ENCODE peak calls at places on chromosomes 5 and 9, in seven cellular contexts. One of them, this sample, is unnamed.

GRCh38 chr9:113910036-113910639 is 34.0 kb downstream of the ZNF618 start:
- DNase-seq in fibroblast of the aortic adventitia: no peak
- DNase-seq in bronchial epithelial cell: no peak
- DNase-seq in fibroblast of pulmonary artery: no peak
- DNase-seq in cardiac muscle cell: no peak
- DNase-seq in fibroblast of lung: no peak
- DNase-seq in sigmoid colon: no peak
- DNase-seq in this sample: no peak

GRCh38 chr9:19057033-19057432 is 7.8 kb downstream of the RRAGA start:
- DNase-seq in fibroblast of the aortic adventitia: no peak
- DNase-seq in bronchial epithelial cell: no peak
- DNase-seq in fibroblast of pulmonary artery: no peak
- DNase-seq in cardiac muscle cell: no peak
- DNase-seq in fibroblast of lung: no peak
- DNase-seq in sigmoid colon: no peak
- DNase-seq in this sample: no peak

GRCh38 chr9:113951032-113951372 is 74.9 kb downstream of the ZNF618 start:
- DNase-seq in fibroblast of the aortic adventitia: no peak
- DNase-seq in bronchial epithelial cell: no peak
- DNase-seq in fibroblast of pulmonary artery: no peak
- DNase-seq in cardiac muscle cell: no peak
- DNase-seq in fibroblast of lung: no peak
- DNase-seq in sigmoid colon: no peak
- DNase-seq in this sample: no peak

GRCh38 chr9:81522721-81523551 is 166.4 kb downstream of the TLE1 start:
- DNase-seq in fibroblast of the aortic adventitia: peak; percentile 78
- DNase-seq in bronchial epithelial cell: peak; percentile 76
- DNase-seq in fibroblast of pulmonary artery: peak; percentile 80
- DNase-seq in cardiac muscle cell: peak; percentile 35
- DNase-seq in fibroblast of lung: peak; percentile 82
- DNase-seq in sigmoid colon: no peak
- DNase-seq in this sample: no peak

GRCh38 chr5:137091473-137091872 is 407.7 kb downstream of the SPOCK1 start:
- DNase-seq in fibroblast of the aortic adventitia: no peak
- DNase-seq in bronchial epithelial cell: peak; percentile 43
- DNase-seq in fibroblast of pulmonary artery: no peak
- DNase-seq in cardiac muscle cell: no peak
- DNase-seq in fibroblast of lung: no peak
- DNase-seq in sigmoid colon: no peak
- DNase-seq in this sample: no peak

GRCh38 chr5:30325795-30326194 is 867.7 kb upstream of the CDH6 start:
- DNase-seq in fibroblast of the aortic adventitia: no peak
- DNase-seq in bronchial epithelial cell: no peak
- DNase-seq in fibroblast of pulmonary artery: no peak
- DNase-seq in cardiac muscle cell: no peak
- DNase-seq in fibroblast of lung: no peak
- DNase-seq in sigmoid colon: no peak
- DNase-seq in this sample: no peak

GRCh38 chr5:34717426-34718327 is 61.5 kb downstream of the RAI14 start:
- DNase-seq in fibroblast of the aortic adventitia: peak; percentile 90
- DNase-seq in bronchial epithelial cell: peak; percentile 58
- DNase-seq in fibroblast of pulmonary artery: peak; percentile 95
- DNase-seq in cardiac muscle cell: peak; percentile 41
- DNase-seq in fibroblast of lung: peak; percentile 96
- DNase-seq in sigmoid colon: no peak
- DNase-seq in this sample: no peak

GRCh38 chr9:76333964-76334363 is 60.3 kb downstream of the RFK start:
- DNase-seq in fibroblast of the aortic adventitia: no peak
- DNase-seq in bronchial epithelial cell: no peak
- DNase-seq in fibroblast of pulmonary artery: no peak
- DNase-seq in cardiac muscle cell: no peak
- DNase-seq in fibroblast of lung: no peak
- DNase-seq in sigmoid colon: no peak
- DNase-seq in this sample: peak; percentile 23

GRCh38 chr5:62584395-62584794 is 5.8 kb downstream of the LRRC70 start:
- DNase-seq in fibroblast of the aortic adventitia: no peak
- DNase-seq in bronchial epithelial cell: no peak
- DNase-seq in fibroblast of pulmonary artery: no peak
- DNase-seq in cardiac muscle cell: no peak
- DNase-seq in fibroblast of lung: no peak
- DNase-seq in sigmoid colon: no peak
- DNase-seq in this sample: no peak

GRCh38 chr5:160929906-160930305 is 77.9 kb upstream of the ATP10B start:
- DNase-seq in fibroblast of the aortic adventitia: no peak
- DNase-seq in bronchial epithelial cell: no peak
- DNase-seq in fibroblast of pulmonary artery: no peak
- DNase-seq in cardiac muscle cell: no peak
- DNase-seq in fibroblast of lung: no peak
- DNase-seq in sigmoid colon: no peak
- DNase-seq in this sample: no peak

GRCh38 chr5:174234388-174234787 is 188.9 kb downstream of the NSG2 start:
- DNase-seq in fibroblast of the aortic adventitia: no peak
- DNase-seq in bronchial epithelial cell: no peak
- DNase-seq in fibroblast of pulmonary artery: no peak
- DNase-seq in cardiac muscle cell: no peak
- DNase-seq in fibroblast of lung: no peak
- DNase-seq in sigmoid colon: no peak
- DNase-seq in this sample: no peak

GRCh38 chr5:956178-956761 is 52.3 kb upstream of the NKD2 start:
- DNase-seq in fibroblast of the aortic adventitia: no peak
- DNase-seq in bronchial epithelial cell: no peak
- DNase-seq in fibroblast of pulmonary artery: no peak
- DNase-seq in cardiac muscle cell: no peak
- DNase-seq in fibroblast of lung: no peak
- DNase-seq in sigmoid colon: no peak
- DNase-seq in this sample: peak; percentile 76

GRCh38 chr5:15069407-15069905 is 197.9 kb upstream of the ANKH start:
- DNase-seq in fibroblast of the aortic adventitia: no peak
- DNase-seq in bronchial epithelial cell: peak; percentile 80
- DNase-seq in fibroblast of pulmonary artery: no peak
- DNase-seq in cardiac muscle cell: no peak
- DNase-seq in fibroblast of lung: no peak
- DNase-seq in sigmoid colon: no peak
- DNase-seq in this sample: no peak

GRCh38 chr9:137461316-137461662 is 2.2 kb upstream of the NSMF start:
- DNase-seq in fibroblast of the aortic adventitia: no peak
- DNase-seq in bronchial epithelial cell: no peak
- DNase-seq in fibroblast of pulmonary artery: no peak
- DNase-seq in cardiac muscle cell: no peak
- DNase-seq in fibroblast of lung: no peak
- DNase-seq in sigmoid colon: no peak
- DNase-seq in this sample: peak; percentile 87

GRCh38 chr5:152505442-152506042 is 100.5 kb upstream of the NMUR2 start:
- DNase-seq in fibroblast of the aortic adventitia: peak; percentile 45
- DNase-seq in bronchial epithelial cell: peak; percentile 59
- DNase-seq in fibroblast of pulmonary artery: peak; percentile 58
- DNase-seq in cardiac muscle cell: peak; percentile 75
- DNase-seq in fibroblast of lung: peak; percentile 64
- DNase-seq in sigmoid colon: no peak
- DNase-seq in this sample: peak; percentile 46

GRCh38 chr9:21856301-21857094 is 54.1 kb downstream of the MTAP start:
- DNase-seq in fibroblast of the aortic adventitia: peak; percentile 44
- DNase-seq in bronchial epithelial cell: peak; percentile 40
- DNase-seq in fibroblast of pulmonary artery: peak; percentile 16
- DNase-seq in cardiac muscle cell: no peak
- DNase-seq in fibroblast of lung: peak; percentile 29
- DNase-seq in sigmoid colon: no peak
- DNase-seq in this sample: no peak

DNA sequence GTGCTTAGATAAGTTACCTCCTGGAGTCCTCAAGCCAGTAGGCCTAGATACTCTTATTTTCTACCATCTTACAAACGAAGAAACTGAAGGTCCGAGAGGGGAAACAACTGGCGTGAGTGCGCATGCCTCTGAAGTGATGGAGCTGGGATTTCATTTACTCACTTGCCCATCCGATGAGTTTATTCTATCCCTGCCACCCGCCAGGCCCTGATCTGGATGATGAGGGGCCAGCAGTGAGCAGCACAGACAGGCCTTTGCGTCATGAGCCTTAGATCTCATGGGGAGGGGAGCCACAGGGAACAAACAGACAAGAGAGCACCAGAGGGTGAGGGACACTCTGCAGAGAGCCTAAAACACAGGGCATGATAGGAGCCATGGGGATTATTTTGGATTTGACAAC is 34.1 kb upstream of the SLC2A8 start:
- DNase-seq in fibroblast of the aortic adventitia: no peak
- DNase-seq in bronchial epithelial cell: no peak
- DNase-seq in fibroblast of pulmonary artery: no peak
- DNase-seq in cardiac muscle cell: no peak
- DNase-seq in fibroblast of lung: no peak
- DNase-seq in sigmoid colon: no peak
- DNase-seq in this sample: no peak
- TF ChIP-seq CTCF in fibroblast of the aortic adventitia: no peak
- TF ChIP-seq CTCF in bronchial epithelial cell: no peak
- TF ChIP-seq CTCF in fibroblast of pulmonary artery: no peak
- TF ChIP-seq CTCF in cardiac muscle cell: no peak
- TF ChIP-seq CTCF in fibroblast of lung: no peak
- TF ChIP-seq CTCF in sigmoid colon: no peak
- TF ChIP-seq CTCF in this sample: no peak

GRCh38 chr5:143208365-143208641 is 195.2 kb downstream of the NR3C1 start:
- DNase-seq in fibroblast of the aortic adventitia: no peak
- DNase-seq in bronchial epithelial cell: no peak
- DNase-seq in fibroblast of pulmonary artery: no peak
- DNase-seq in cardiac muscle cell: no peak
- DNase-seq in fibroblast of lung: no peak
- DNase-seq in sigmoid colon: no peak
- DNase-seq in this sample: no peak
- H3K4me3 ChIP-seq in fibroblast of the aortic adventitia: no peak overlapping the region
- H3K4me3 ChIP-seq in bronchial epithelial cell: no peak overlapping the region
- H3K4me3 ChIP-seq in fibroblast of pulmonary artery: no peak overlapping the region
- H3K4me3 ChIP-seq in cardiac muscle cell: no peak overlapping the region
- H3K4me3 ChIP-seq in fibroblast of lung: no peak overlapping the region
- H3K4me3 ChIP-seq in sigmoid colon: no peak overlapping the region
- H3K4me3 ChIP-seq in this sample: no peak overlapping the region

DNA sequence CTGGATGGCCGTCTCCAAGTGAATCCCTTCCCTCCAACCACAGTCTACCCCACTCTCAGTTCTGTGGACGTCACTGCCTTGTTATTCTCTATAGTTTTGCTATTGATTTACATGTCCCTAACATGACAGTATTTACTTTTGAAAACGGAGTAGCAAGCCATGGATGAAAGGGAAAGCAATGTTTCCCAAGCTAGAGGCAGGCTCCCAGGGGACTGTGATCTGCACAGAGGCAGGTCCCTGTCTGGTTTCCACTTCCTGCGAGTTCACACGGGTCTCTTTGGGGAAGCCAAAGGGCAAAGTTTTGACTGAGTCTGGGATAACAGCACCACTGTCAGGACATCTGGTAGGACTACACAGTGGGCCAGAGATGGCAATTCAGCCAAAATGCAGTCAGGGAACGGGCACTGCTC is 12.7 kb downstream of the C9orf153 start:
- DNase-seq in fibroblast of the aortic adventitia: no peak
- DNase-seq in bronchial epithelial cell: no peak
- DNase-seq in fibroblast of pulmonary artery: no peak
- DNase-seq in cardiac muscle cell: no peak
- DNase-seq in fibroblast of lung: peak; percentile 14
- DNase-seq in sigmoid colon: no peak
- DNase-seq in this sample: no peak
- TF ChIP-seq CTCF in fibroblast of the aortic adventitia: no peak
- TF ChIP-seq CTCF in bronchial epithelial cell: no peak
- TF ChIP-seq CTCF in fibroblast of pulmonary artery: no peak
- TF ChIP-seq CTCF in cardiac muscle cell: no peak
- TF ChIP-seq CTCF in fibroblast of lung: no peak
- TF ChIP-seq CTCF in sigmoid colon: no peak
- TF ChIP-seq CTCF in this sample: no peak

GRCh38 chr5:10566556-10567068 is 2.7 kb downstream of the ANKRD33B start:
- DNase-seq in fibroblast of the aortic adventitia: no peak
- DNase-seq in bronchial epithelial cell: no peak
- DNase-seq in fibroblast of pulmonary artery: no peak
- DNase-seq in cardiac muscle cell: no peak
- DNase-seq in fibroblast of lung: no peak
- DNase-seq in sigmoid colon: no peak
- DNase-seq in this sample: no peak
- H3K4me3 ChIP-seq in fibroblast of the aortic adventitia: peak overlapping the region; percentile 94
- H3K4me3 ChIP-seq in bronchial epithelial cell: no peak overlapping the region
- H3K4me3 ChIP-seq in fibroblast of pulmonary artery: no peak overlapping the region
- H3K4me3 ChIP-seq in cardiac muscle cell: no peak overlapping the region
- H3K4me3 ChIP-seq in fibroblast of lung: peak overlapping the region; percentile 87
- H3K4me3 ChIP-seq in sigmoid colon: peak overlapping the region; percentile 52
- H3K4me3 ChIP-seq in this sample: no peak overlapping the region

This sample was measured in lower leg skin.